ENCODE peak calls at places on chromosomes 6 and 20, in six cellular contexts. M is HCT116, G is K562, V is HepG2, H is GM12878, W is H1. E is an unnamed sample.

GRCh38 chr6:113089056-113089455 is 741.9 kb downstream of the RFPL4B start:
- DNase-seq in W (peak), H (no peak), G (no peak), M (no peak), V (peak), E (no peak)

GRCh38 chr6:157496534-157497095 is 115.6 kb downstream of the ZDHHC14 start:
- DNase-seq in H (no peak), V (no peak), M (no peak), G (no peak), W (no peak), E (no peak)

GRCh38 chr6:25921525-25922203 is 8.8 kb downstream of the SLC17A2 start:
- DNase-seq in M (no peak), G (no peak), W (no peak), H (no peak), V (no peak), E (no peak)

GRCh38 chr6:26028753-26029569 is 58.3 kb upstream of the HFE start:
- DNase-seq in H (no peak), W (no peak), G (no peak), V (no peak), M (no peak), E (no peak)

GRCh38 chr20:34863421-34863965 is 9.2 kb downstream of the GGT7 start:
- DNase-seq in G (no peak), H (no peak), V (no peak), W (no peak), M (no peak), E (no peak)

GRCh38 chr6:10099086-10099499 is 315.8 kb downstream of the TFAP2A start:
- DNase-seq in W (no peak), V (no peak), H (no peak), M (no peak), G (no peak), E (no peak)

GRCh38 chr20:32811886-32812285 is 7.9 kb upstream of the MAPRE1 start:
- DNase-seq in W (no peak), V (no peak), M (no peak), H (no peak), G (no peak), E (no peak)

GRCh38 chr6:75376347-75377024 is 91.9 kb upstream of the TMEM30A start:
- DNase-seq in G (no peak), M (no peak), W (no peak), H (no peak), V (no peak), E (no peak)

GRCh38 chr20:45779011-45779915 is 12.4 kb downstream of the WFDC3 start:
- DNase-seq in M (peak), H (no peak), V (no peak), W (no peak), G (no peak), E (peak)

GRCh38 chr6:7148100-7148822 is 40.5 kb downstream of the RREB1 start:
- DNase-seq in W (no peak), G (no peak), H (no peak), V (no peak), M (no peak), E (no peak)

GRCh38 chr20:19757973-19758887 is at the start of gene RIN2:
- DNase-seq in M (peak), W (peak), V (peak), G (peak), H (no peak), E (peak)

GRCh38 chr6:21390537-21391213 is 202.9 kb upstream of the SOX4 start:
- DNase-seq in W (no peak), G (no peak), H (no peak), M (no peak), V (no peak), E (no peak)

GRCh38 chr6:165987483-165988305 is 180.0 kb downstream of the TBXT start:
- DNase-seq in G (no peak), V (no peak), M (no peak), H (no peak), W (no peak), E (peak)

GRCh38 chr6:14922706-14923105 is 323.2 kb upstream of the JARID2 start:
- DNase-seq in G (no peak), V (no peak), W (no peak), H (no peak), M (no peak), E (no peak)
- TF ChIP-seq JUND in G (no peak), V (no peak), W (no peak), H (no peak), M (no peak), E (no peak)

GRCh38 chr6:37187321-37188022 is 17.5 kb downstream of the PIM1 start:
- DNase-seq in M (no peak), H (no peak), W (no peak), V (no peak), G (no peak), E (no peak)
- TF ChIP-seq JUND in M (no peak), H (no peak), W (no peak), V (no peak), G (no peak), E (no peak)

GRCh38 chr20:8117636-8118413 is 14.2 kb upstream of the PLCB1 start:
- DNase-seq in V (no peak), W (no peak), M (no peak), G (no peak), H (no peak), E (no peak)
- TF ChIP-seq JUND in V (no peak), W (no peak), M (no peak), G (no peak), H (no peak), E (no peak)

GRCh38 chr20:40711078-40711477 is 22.0 kb upstream of the MAFB start:
- DNase-seq in M (no peak), G (no peak), W (no peak), H (no peak), V (no peak), E (no peak)
- TF ChIP-seq JUND in M (no peak), G (no peak), W (no peak), H (no peak), V (no peak), E (no peak)

GRCh38 chr20:11516448-11516847 is 401.2 kb upstream of the BTBD3 start:
- DNase-seq in H (no peak), V (no peak), W (no peak), G (no peak), M (no peak), E (no peak)

GRCh38 chr20:11522359-11522758 is 395.3 kb upstream of the BTBD3 start:
- DNase-seq in G (no peak), M (no peak), V (no peak), H (no peak), W (no peak), E (no peak)

GRCh38 chr20:11521831-11522230 is 395.9 kb upstream of the BTBD3 start:
- DNase-seq in M (no peak), G (no peak), H (no peak), V (no peak), W (no peak), E (no peak)

GRCh38 chr20:11520596-11520995 is 397.1 kb upstream of the BTBD3 start:
- DNase-seq in H (no peak), G (no peak), V (no peak), M (no peak), W (no peak), E (no peak)
- TF ChIP-seq JUND in H (no peak), G (no peak), V (no peak), M (no peak), W (no peak), E (no peak)

GRCh38 chr6:41735427-41736206 is at the start of gene TFEB:
- DNase-seq in G (peak), W (no peak), M (peak), H (no peak), V (peak), E (peak)
- TF ChIP-seq JUND in G (peak), W (no peak), M (no peak), H (no peak), V (no peak), E (no peak)